ENCODE peak calls at places on chromosomes 1 and 21, in six cellular contexts. U is fibroblast of lung, I is mammary epithelial cell, T is neuronal stem cell, C is GM23338, E is PC-9. K is an unnamed sample.

GRCh38 chr1:203465943-203466342 is 9.7 kb upstream of the PRELP start:
- DNase-seq in U (peak), I (no peak), T (no peak), C (no peak), E (no peak), K (no peak)

GRCh38 chr1:23751050-23751814 is 8.0 kb downstream of the ELOA start:
- DNase-seq in U (peak), I (peak), T (peak), C (peak), E (peak), K (no peak)

GRCh38 chr1:201334325-201335173 is 42.9 kb downstream of the TNNT2 start:
- DNase-seq in U (no peak), I (no peak), T (no peak), C (no peak), E (no peak), K (no peak)

GRCh38 chr1:155598842-155599331 is 11.1 kb upstream of the MSTO1 start:
- DNase-seq in U (peak), I (no peak), T (no peak), C (peak), E (no peak), K (no peak)

GRCh38 chr1:26417111-26417510 is 6.5 kb downstream of the LIN28A start:
- DNase-seq in U (peak), I (peak), T (peak), C (peak), E (peak), K (no peak)

GRCh38 chr21:28283652-28284490 is 708.8 kb downstream of the LTN1 start:
- DNase-seq in U (peak), I (no peak), T (no peak), C (no peak), E (peak), K (no peak)

GRCh38 chr21:35178098-35178497 is 129.0 kb upstream of the RUNX1 start:
- DNase-seq in U (peak), I (no peak), T (no peak), C (no peak), E (no peak), K (no peak)

GRCh38 chr21:46078984-46079356 is 18.9 kb upstream of the COL6A2 start:
- DNase-seq in U (no peak), I (no peak), T (no peak), C (no peak), E (no peak), K (no peak)

GRCh38 chr1:201711811-201712210 is 117.1 kb upstream of the IPO9 start:
- DNase-seq in U (no peak), I (no peak), T (no peak), C (no peak), E (no peak), K (no peak)

GRCh38 chr1:226568077-226568831 is 19.7 kb downstream of the STUM start:
- DNase-seq in U (no peak), I (no peak), T (no peak), C (peak), E (no peak), K (no peak)

GRCh38 chr1:82722608-82723007 is 921.9 kb downstream of the ADGRL2 start:
- DNase-seq in U (no peak), I (no peak), T (no peak), C (no peak), E (no peak), K (no peak)

GRCh38 chr1:46219551-46220520 is 16.7 kb downstream of the LURAP1 start:
- DNase-seq in U (no peak), I (no peak), T (no peak), C (no peak), E (no peak), K (no peak)

GRCh38 chr1:212722270-212722945 is 22.8 kb upstream of the BATF3 start:
- DNase-seq in U (no peak), I (no peak), T (no peak), C (no peak), E (no peak), K (no peak)

GRCh38 chr1:162193815-162194214 is 124.3 kb downstream of the NOS1AP start:
- DNase-seq in U (no peak), I (no peak), T (no peak), C (no peak), E (no peak), K (no peak)

GRCh38 chr1:89697397-89697796 is 64.5 kb downstream of the LRRC8C start:
- DNase-seq in U (no peak), I (no peak), T (no peak), C (no peak), E (no peak), K (no peak)

GRCh38 chr1:235511470-235512240 is 7.4 kb upstream of the B3GALNT2 start:
- DNase-seq in U (no peak), I (peak), T (no peak), C (peak), E (no peak), K (no peak)

GRCh38 chr1:18539171-18539570 is 58.4 kb downstream of the KLHDC7A start:
- DNase-seq in U (no peak), I (no peak), T (no peak), C (no peak), E (no peak), K (no peak)

GRCh38 chr1:218347713-218348627 is 2.8 kb downstream of the TGFB2 start:
- DNase-seq in U (peak), I (peak), T (no peak), C (peak), E (peak), K (no peak)

GRCh38 chr1:36116906-36117305 is 8.1 kb downstream of the COL8A2 start:
- DNase-seq in U (no peak), I (no peak), T (no peak), C (no peak), E (no peak), K (no peak)

GRCh38 chr21:32119389-32119788 is 159.5 kb downstream of the MIS18A start:
- DNase-seq in U (no peak), I (no peak), T (no peak), C (no peak), E (no peak), K (no peak)

GRCh38 chr1:241413386-241413785 is 56.4 kb upstream of the RGS7 start:
- DNase-seq in U (peak), I (peak), T (no peak), C (no peak), E (no peak), K (no peak)

GRCh38 chr1:20058531-20058930 is 11.5 kb upstream of the PLA2G5 start:
- DNase-seq in U (peak), I (peak), T (no peak), C (no peak), E (peak), K (no peak)

GRCh38 chr21:37766104-37766503 is 150.2 kb downstream of the KCNJ6 start:
- DNase-seq in U (no peak), I (no peak), T (no peak), C (no peak), E (no peak), K (no peak)

GRCh38 chr21:37765501-37765900 is 150.8 kb downstream of the KCNJ6 start:
- DNase-seq in U (no peak), I (peak), T (no peak), C (no peak), E (no peak), K (no peak)

GRCh38 chr21:37762606-37763005 is 153.7 kb downstream of the KCNJ6 start:
- DNase-seq in U (peak), I (no peak), T (no peak), C (no peak), E (no peak), K (no peak)

GRCh38 chr21:37764696-37765095 is 151.6 kb downstream of the KCNJ6 start:
- DNase-seq in U (no peak), I (no peak), T (no peak), C (no peak), E (no peak), K (no peak)

GRCh38 chr21:37763298-37763697 is 153.0 kb downstream of the KCNJ6 start:
- DNase-seq in U (no peak), I (no peak), T (no peak), C (no peak), E (no peak), K (no peak)
- H2AFZ ChIP-seq in U (no peak), I (no peak), T (no peak), C (no peak), E (no peak), K (no peak)

DNA sequence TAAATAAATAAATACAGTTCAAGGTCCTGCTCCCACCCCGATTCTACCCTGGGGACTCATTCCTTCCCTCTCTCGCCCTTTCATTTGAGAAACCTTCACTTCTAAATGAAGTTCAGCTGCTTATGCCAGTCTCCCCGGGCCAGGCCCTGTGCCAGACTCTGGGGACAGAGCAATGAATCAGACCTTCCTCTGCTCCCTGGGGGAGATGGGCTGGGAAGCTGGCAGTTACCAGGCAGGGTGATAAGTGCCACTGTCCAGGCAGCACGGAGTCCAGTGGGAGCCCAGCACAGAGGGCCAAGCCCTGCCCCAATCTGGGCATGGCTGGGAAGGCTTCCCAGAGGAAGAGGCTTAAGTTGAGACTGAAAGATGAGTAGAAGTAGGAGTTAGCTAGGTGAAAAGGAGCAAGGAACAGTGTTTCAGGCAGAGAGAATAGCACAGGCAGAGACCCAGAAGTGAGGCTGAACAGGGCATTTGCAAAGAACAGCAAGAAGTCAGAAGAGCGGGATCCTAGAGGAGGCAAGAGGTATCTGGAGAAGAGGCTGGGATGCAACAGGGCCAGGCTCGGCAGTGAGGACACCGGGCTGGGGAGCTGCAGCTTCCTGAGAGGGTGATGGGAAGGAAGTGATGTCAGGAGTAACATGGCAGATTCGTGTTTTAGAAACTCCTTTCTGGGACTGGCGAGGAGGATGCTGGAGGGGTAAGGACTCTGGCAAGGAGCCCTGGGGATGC is 13.5 kb downstream of the KCNQ4 start:
- DNase-seq in U (no peak), I (no peak), T (no peak), C (no peak), E (no peak), K (no peak)
- H2AFZ ChIP-seq in U (no peak), I (no peak), T (peak), C (no peak), E (no peak), K (peak)

DNA sequence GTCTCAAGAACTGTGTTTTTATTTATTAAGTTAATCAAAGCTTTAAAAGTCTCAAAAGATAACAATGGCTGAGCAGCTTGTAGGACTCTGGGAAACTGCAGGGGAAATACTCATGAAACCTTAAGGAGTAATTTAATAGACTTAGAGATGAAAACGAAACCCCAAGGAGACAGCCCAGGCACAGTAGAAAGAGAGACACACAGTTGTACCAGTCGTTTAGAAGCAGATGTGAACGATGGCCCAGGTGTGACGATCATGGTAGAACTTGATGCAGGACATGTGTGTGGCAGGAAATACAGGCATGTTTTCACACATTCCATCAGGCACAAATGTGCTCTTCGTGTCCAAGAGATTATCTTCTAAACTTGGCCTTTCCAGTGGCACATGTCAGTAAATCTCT is 21.2 kb upstream of the MRPS6 start:
- DNase-seq in U (no peak), I (no peak), T (no peak), C (no peak), E (no peak), K (no peak)
- H2AFZ ChIP-seq in U (no peak), I (no peak), T (no peak), C (peak), E (no peak), K (peak)

DNA sequence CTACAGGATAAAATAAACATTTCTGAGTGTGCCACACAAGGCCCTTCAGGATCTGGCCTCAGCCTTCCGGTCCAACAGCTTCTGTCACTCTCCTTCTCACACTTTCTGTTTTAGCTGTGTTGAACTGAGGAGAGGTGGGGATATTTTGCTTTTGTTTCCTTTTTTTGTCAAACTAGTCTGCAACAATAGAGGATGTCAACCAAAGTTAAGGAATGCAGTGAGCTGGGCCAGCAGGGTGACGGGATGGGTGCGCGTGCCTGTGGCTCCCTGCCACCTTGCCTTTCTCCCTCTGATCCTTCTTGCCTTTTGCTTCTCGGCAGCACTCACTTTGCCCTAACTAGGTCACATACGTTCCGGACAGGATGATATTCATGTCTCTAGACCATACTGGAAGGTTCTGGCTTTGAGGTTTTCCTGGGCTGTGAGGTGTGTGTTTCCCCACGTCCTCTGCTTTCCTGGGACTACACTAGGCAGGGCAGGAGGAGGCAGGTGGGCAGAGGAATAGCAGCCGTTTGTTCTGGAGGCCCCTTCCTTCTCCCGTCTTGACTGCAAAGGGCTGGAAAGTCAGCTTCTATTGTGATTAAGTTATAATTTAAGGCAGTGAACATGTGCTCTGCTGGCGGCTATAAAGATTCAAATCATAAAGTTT is 67.7 kb downstream of the RNF220 start:
- DNase-seq in U (no peak), I (no peak), T (no peak), C (peak), E (peak), K (no peak)
- H2AFZ ChIP-seq in U (no peak), I (no peak), T (no peak), C (no peak), E (no peak), K (no peak)

GRCh38 chr1:95117207-95118018 is at the start of gene TLCD4:
- DNase-seq in U (peak), I (peak), T (peak), C (peak), E (peak), K (no peak)
- H2AFZ ChIP-seq in U (peak), I (peak), T (peak), C (peak), E (peak), K (peak)

GRCh38 chr1:190578531-190578930 is 100.9 kb upstream of the BRINP3 start:
- DNase-seq in U (no peak), I (no peak), T (no peak), C (no peak), E (no peak), K (no peak)
- H2AFZ ChIP-seq in U (no peak), I (no peak), T (peak), C (no peak), E (no peak), K (no peak)

GRCh38 chr1:33234588-33234990 is 21.7 kb upstream of the ZNF362 start:
- DNase-seq in U (no peak), I (no peak), T (no peak), C (no peak), E (no peak), K (no peak)
- H2AFZ ChIP-seq in U (no peak), I (peak), T (peak), C (peak), E (no peak), K (no peak)

K was measured in GM12878.